ENCODE peak calls at places on chromosomes 1 and 21, in seven cellular contexts. I is mesenchymal stem cell, L is IMR-90, U is neuronal stem cell, K is mesendoderm, X is H1, C is trophoblast cell. H is an unnamed sample. For H3K4me1, the result is how much of the 10 kb centered on the place peaks cover.

GRCh38 chr1:233295775-233296322 is 324 bp upstream of the PCNX2 start:
- DNase-seq in I (peak), L (no peak), U (no peak), K (no peak), X (no peak), C (no peak), H (no peak)

GRCh38 chr1:115284209-115284608 is 53.8 kb downstream of the NGF start:
- DNase-seq in I (no peak), L (no peak), U (no peak), K (no peak), X (no peak), C (no peak), H (no peak)

GRCh38 chr1:75985827-75986226 is 53.6 kb upstream of the ASB17 start:
- DNase-seq in I (peak), L (peak), U (no peak), K (no peak), X (no peak), C (no peak), H (no peak)

GRCh38 chr1:92441316-92442311 is 45.1 kb downstream of the GFI1 start:
- DNase-seq in I (no peak), L (no peak), U (no peak), K (peak), X (peak), C (no peak), H (peak)

GRCh38 chr1:109075531-109076490 is at the start of gene TAF13:
- DNase-seq in I (peak), L (peak), U (peak), K (peak), X (peak), C (peak), H (peak)

GRCh38 chr1:55527831-55528230 is 312.7 kb upstream of the USP24 start:
- DNase-seq in I (no peak), L (no peak), U (no peak), K (no peak), X (no peak), C (no peak), H (no peak)

GRCh38 chr1:220563564-220563963 is 35.6 kb downstream of the MARK1 start:
- DNase-seq in I (no peak), L (no peak), U (no peak), K (no peak), X (no peak), C (no peak), H (no peak)

GRCh38 chr1:89149976-89150375 is 24.1 kb upstream of the GBP2 start:
- DNase-seq in I (no peak), L (no peak), U (no peak), K (no peak), X (no peak), C (no peak), H (no peak)

GRCh38 chr1:169785267-169785666 is 9.4 kb downstream of the METTL18 start:
- DNase-seq in I (no peak), L (no peak), U (no peak), K (no peak), X (no peak), C (no peak), H (no peak)

GRCh38 chr1:173818459-173818858 is 6.0 kb upstream of the DARS2 start:
- DNase-seq in I (no peak), L (no peak), U (no peak), K (no peak), X (no peak), C (peak), H (no peak)

GRCh38 chr1:115469703-115470476 is 131.8 kb upstream of the NGF start:
- DNase-seq in I (peak), L (peak), U (peak), K (peak), X (peak), C (peak), H (peak)

GRCh38 chr1:6979003-6979577 is 193.8 kb downstream of the CAMTA1 start:
- DNase-seq in I (no peak), L (no peak), U (no peak), K (peak), X (no peak), C (no peak), H (no peak)

GRCh38 chr1:192846950-192847349 is 38.1 kb downstream of the RGS2 start:
- DNase-seq in I (no peak), L (no peak), U (no peak), K (peak), X (no peak), C (no peak), H (no peak)

GRCh38 chr1:93079685-93080141 is 630 bp downstream of the MTF2 start:
- DNase-seq in I (peak), L (no peak), U (no peak), K (peak), X (peak), C (no peak), H (peak)

GRCh38 chr1:10727703-10728348 is 68.6 kb downstream of the CASZ1 start:
- DNase-seq in I (no peak), L (no peak), U (no peak), K (no peak), X (no peak), C (no peak), H (no peak)

GRCh38 chr1:110285316-110285715 is 53.9 kb upstream of the RBM15 start:
- DNase-seq in I (no peak), L (peak), U (no peak), K (no peak), X (no peak), C (no peak), H (no peak)

GRCh38 chr1:31122101-31122735 is 56.7 kb upstream of the PUM1 start:
- DNase-seq in I (no peak), L (no peak), U (no peak), K (peak), X (no peak), C (no peak), H (peak)

GRCh38 chr1:115975569-115976061 is 698 bp upstream of the SLC22A15 start:
- DNase-seq in I (no peak), L (no peak), U (no peak), K (no peak), X (no peak), C (no peak), H (no peak)

GRCh38 chr1:6359568-6360496 is 33.7 kb downstream of the ACOT7 start:
- DNase-seq in I (peak), L (peak), U (no peak), K (peak), X (peak), C (peak), H (peak)

DNA sequence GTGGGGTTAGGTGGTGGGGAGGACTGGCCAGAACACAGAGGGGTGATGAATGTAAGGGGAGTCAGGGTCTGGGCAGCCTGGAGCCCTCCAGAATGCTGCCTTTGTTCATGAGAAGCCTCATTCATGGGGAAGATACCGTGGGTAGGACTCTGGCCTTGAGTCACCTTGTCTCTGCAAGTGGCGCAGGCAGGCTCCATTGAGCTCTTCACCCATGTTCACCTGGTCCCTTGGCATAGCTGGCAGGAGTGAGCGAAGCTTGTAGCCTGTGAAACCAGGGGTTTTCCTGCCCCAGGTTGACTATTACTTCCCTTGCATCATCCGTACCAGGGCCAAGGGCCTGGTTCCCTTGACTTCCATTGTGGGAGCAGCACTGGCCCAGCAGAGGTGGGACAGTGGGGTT is 25.8 kb downstream of the SOX13 start:
- DNase-seq in I (no peak), L (no peak), U (no peak), K (no peak), X (peak), C (no peak), H (no peak)
- H3K4me1 ChIP-seq in I (under half), L (under half), U (under half), K (under half), X (under half), C (under half), H (under half)

GRCh38 chr1:44806025-44806703 is 987 bp downstream of the DYNLT4 start:
- DNase-seq in I (no peak), L (no peak), U (no peak), K (no peak), X (no peak), C (peak), H (peak)
- H4K8ac ChIP-seq in I (peak), L (peak), U (no peak), K (no peak), X (no peak), C (peak), H (no peak)

GRCh38 chr1:164772635-164773034 is 213.7 kb downstream of the PBX1 start:
- DNase-seq in I (peak), L (peak), U (no peak), K (peak), X (no peak), C (peak), H (no peak)

GRCh38 chr1:164774819-164775654 is 216.1 kb downstream of the PBX1 start:
- DNase-seq in I (peak), L (no peak), U (no peak), K (peak), X (no peak), C (no peak), H (no peak)

GRCh38 chr1:164771568-164772350 is 212.8 kb downstream of the PBX1 start:
- DNase-seq in I (peak), L (peak), U (no peak), K (peak), X (no peak), C (peak), H (no peak)

GRCh38 chr1:164774413-164774812 is 215.4 kb downstream of the PBX1 start:
- DNase-seq in I (peak), L (no peak), U (no peak), K (no peak), X (no peak), C (no peak), H (no peak)

GRCh38 chr1:164773146-164773545 is 214.2 kb downstream of the PBX1 start:
- DNase-seq in I (no peak), L (no peak), U (no peak), K (no peak), X (no peak), C (no peak), H (no peak)
- H3K4me1 ChIP-seq in I (under half), L (under half), U (under half), K (under half), X (under half), C (under half), H (under half)

DNA sequence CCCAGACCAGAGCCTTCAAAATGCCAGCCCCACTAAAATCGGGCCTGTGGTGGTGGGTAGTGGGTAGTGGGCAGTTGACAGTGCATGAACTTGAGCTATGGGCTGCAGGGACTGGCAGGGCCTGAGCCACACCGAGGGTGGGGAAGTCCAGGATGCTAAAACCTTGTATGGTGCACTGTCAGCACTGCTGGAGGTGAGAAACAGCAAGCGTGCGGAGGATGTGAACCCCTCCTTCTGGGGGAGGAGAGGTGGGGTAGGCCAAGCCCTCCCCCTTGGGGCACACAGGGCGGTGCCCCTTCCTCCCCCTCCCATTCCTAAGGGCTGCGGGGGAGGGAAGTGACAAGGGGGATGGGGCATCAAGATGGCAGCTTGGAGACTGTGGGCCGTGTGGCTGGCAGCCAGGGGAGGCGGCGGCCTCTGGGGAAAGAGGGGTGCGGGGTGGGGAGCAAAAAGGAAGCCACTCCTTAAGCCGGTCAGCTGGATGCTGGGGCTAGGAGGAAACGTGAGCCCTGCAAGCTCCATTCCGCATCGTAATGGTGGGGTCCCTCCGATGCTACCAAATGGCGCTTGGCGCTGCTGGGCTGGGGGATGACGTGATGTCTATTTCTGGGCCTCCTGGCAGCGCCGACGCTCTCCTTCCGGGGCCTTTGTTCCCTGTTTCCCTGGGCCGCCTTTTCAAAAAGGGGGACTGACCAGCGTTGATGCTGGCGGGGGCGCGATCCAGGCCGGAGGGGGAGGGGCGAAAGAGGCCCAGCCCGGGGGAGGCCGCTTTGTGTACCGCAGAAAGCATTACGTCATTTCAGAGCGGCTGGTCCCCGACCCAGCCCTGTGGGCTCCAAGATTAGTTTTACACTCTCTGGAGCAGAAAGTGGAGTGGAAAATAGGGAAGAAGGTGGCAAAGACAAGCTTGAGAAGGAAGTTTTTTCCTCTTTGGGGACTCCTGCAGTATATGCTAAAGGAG is 794 bp downstream of the SYT11 start:
- DNase-seq in I (peak), L (peak), U (peak), K (peak), X (peak), C (peak), H (peak)
- H4K8ac ChIP-seq in I (peak), L (peak), U (no peak), K (no peak), X (peak), C (peak), H (no peak)

GRCh38 chr1:8059161-8059622 is 33.1 kb upstream of the ERRFI1 start:
- DNase-seq in I (peak), L (peak), U (no peak), K (no peak), X (no peak), C (peak), H (no peak)

GRCh38 chr1:8062861-8063260 is 36.8 kb upstream of the ERRFI1 start:
- DNase-seq in I (no peak), L (no peak), U (no peak), K (no peak), X (no peak), C (peak), H (no peak)

GRCh38 chr1:8063298-8064068 is 37.4 kb upstream of the ERRFI1 start:
- DNase-seq in I (peak), L (no peak), U (no peak), K (no peak), X (no peak), C (no peak), H (no peak)

GRCh38 chr1:8061210-8061609 is 35.1 kb upstream of the ERRFI1 start:
- DNase-seq in I (peak), L (peak), U (no peak), K (no peak), X (no peak), C (peak), H (no peak)

GRCh38 chr1:8061673-8062386 is 35.7 kb upstream of the ERRFI1 start:
- DNase-seq in I (peak), L (peak), U (no peak), K (no peak), X (no peak), C (peak), H (no peak)
- H3K4me1 ChIP-seq in I (under half), L (under half), U (under half), K (under half), X (under half), C (under half), H (under half)

GRCh38 chr1:54084794-54085193 is 31.4 kb downstream of the TCEANC2 start:
- DNase-seq in I (no peak), L (no peak), U (no peak), K (no peak), X (no peak), C (no peak), H (no peak)

GRCh38 chr1:54077359-54077758 is 24.0 kb downstream of the TCEANC2 start:
- DNase-seq in I (no peak), L (no peak), U (no peak), K (no peak), X (no peak), C (no peak), H (no peak)

GRCh38 chr1:54086754-54087153 is 33.3 kb downstream of the TCEANC2 start:
- DNase-seq in I (no peak), L (no peak), U (no peak), K (no peak), X (no peak), C (no peak), H (no peak)

GRCh38 chr1:54080598-54081049 is 27.2 kb downstream of the TCEANC2 start:
- DNase-seq in I (peak), L (no peak), U (no peak), K (no peak), X (no peak), C (no peak), H (no peak)

GRCh38 chr1:54081306-54082270 is 28.2 kb downstream of the TCEANC2 start:
- DNase-seq in I (peak), L (peak), U (peak), K (peak), X (peak), C (peak), H (peak)
- H4K8ac ChIP-seq in I (no peak), L (no peak), U (no peak), K (no peak), X (no peak), C (no peak), H (no peak)

GRCh38 chr1:36836196-36836883 is 198.0 kb downstream of the GRIK3 start:
- DNase-seq in I (no peak), L (no peak), U (no peak), K (no peak), X (no peak), C (no peak), H (no peak)
- H3K4me1 ChIP-seq in I (under half), L (under half), U (under half), K (under half), X (under half), C (under half), H (under half)

DNA sequence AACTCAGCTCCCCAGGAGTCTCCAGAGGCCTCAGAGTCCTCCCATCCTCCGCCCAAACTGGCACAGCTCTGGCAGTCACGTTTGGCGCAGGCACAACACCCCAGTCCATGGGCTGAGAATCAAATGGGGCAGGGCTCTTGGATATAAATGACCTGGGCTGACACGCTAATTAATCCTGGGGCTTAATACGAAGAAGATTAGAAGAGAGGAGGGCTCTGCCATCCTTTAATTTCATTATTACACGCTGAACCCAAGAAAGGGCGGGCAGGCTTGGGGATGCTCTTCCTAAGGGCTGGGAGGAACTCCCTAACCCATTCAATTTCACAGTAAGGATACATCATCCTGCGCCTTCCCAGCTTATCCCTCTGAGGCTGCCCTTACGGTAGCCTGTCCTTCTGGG is 2.4 kb downstream of the GRIK3 start:
- DNase-seq in I (no peak), L (no peak), U (no peak), K (no peak), X (no peak), C (no peak), H (no peak)
- H4K8ac ChIP-seq in I (no peak), L (no peak), U (no peak), K (no peak), X (no peak), C (no peak), H (no peak)

GRCh38 chr21:42779431-42779861 is 99.9 kb downstream of the WDR4 start:
- DNase-seq in I (no peak), L (no peak), U (no peak), K (peak), X (no peak), C (no peak), H (no peak)
- H3K4me1 ChIP-seq in I (under half), L (under half), U (under half), K (under half), X (under half), C (under half), H (under half)

H was measured in H9.